ENCODE peak calls at places on chromosomes 4 and X, in ten cellular contexts. S, B, P, X, O, T, C, I, H and L are unnamed samples. For H3K4me1, the result is how much of the 10 kb centered on the place peaks cover.

GRCh38 chr4:61723492-61723891 is 523.4 kb downstream of the ADGRL3 start:
- DNase-seq in X (no peak), C (no peak), S (no peak), B (no peak), I (no peak), T (no peak), O (no peak), H (no peak), P (no peak), L (no peak)

GRCh38 chrX:91435465-91435864 is 826 bp downstream of the PABPC5 start:
- DNase-seq in I (no peak), H (no peak), S (peak), P (no peak), X (no peak), O (no peak), B (peak), T (no peak), C (no peak), L (no peak)

GRCh38 chr4:140928880-140929279 is 172.7 kb upstream of the TBC1D9 start:
- DNase-seq in P (no peak), C (no peak), B (peak), O (no peak), T (no peak), S (no peak), X (no peak), I (no peak), H (no peak), L (no peak)

GRCh38 chr4:15725608-15726007 is 22.7 kb downstream of the BST1 start:
- DNase-seq in P (no peak), T (no peak), X (no peak), S (no peak), I (no peak), H (no peak), B (no peak), C (no peak), O (no peak), L (no peak)

GRCh38 chr4:144645102-144645469 is 870 bp upstream of the HHIP start:
- DNase-seq in S (peak), B (peak), H (no peak), P (peak), T (peak), C (no peak), O (no peak), I (no peak), X (no peak), L (no peak)

GRCh38 chr4:109816082-109816442 is 500 bp downstream of the GAR1 start:
- DNase-seq in C (no peak), T (no peak), O (no peak), P (no peak), I (peak), H (no peak), X (peak), S (peak), B (no peak), L (peak)

GRCh38 chr4:181674315-181674714 is 568.9 kb upstream of the TENM3 start:
- DNase-seq in X (no peak), O (no peak), T (no peak), B (peak), S (no peak), H (no peak), I (no peak), C (no peak), P (no peak), L (no peak)

GRCh38 chr4:138312536-138312911 is 70.4 kb upstream of the SLC7A11 start:
- DNase-seq in H (no peak), P (no peak), C (no peak), S (no peak), X (no peak), B (no peak), I (no peak), O (no peak), T (no peak), L (no peak)

GRCh38 chrX:95218964-95219363 is 1465.7 kb upstream of the DIAPH2 start:
- DNase-seq in H (no peak), S (no peak), X (no peak), C (no peak), O (no peak), P (no peak), I (no peak), T (no peak), B (no peak), L (no peak)

GRCh38 chr4:3655485-3656429 is 110.4 kb upstream of the ADRA2C start:
- DNase-seq in S (no peak), X (peak), O (no peak), P (no peak), B (no peak), C (no peak), H (no peak), T (no peak), I (no peak), L (no peak)

GRCh38 chrX:151726751-151727150 is 7.8 kb upstream of the CNGA2 start:
- DNase-seq in B (no peak), I (no peak), O (no peak), S (peak), X (no peak), P (no peak), T (no peak), C (no peak), H (no peak), L (no peak)

GRCh38 chr4:38951598-38951997 is 80.6 kb downstream of the TMEM156 start:
- DNase-seq in B (no peak), H (no peak), O (no peak), T (no peak), C (no peak), X (no peak), P (no peak), S (no peak), I (no peak), L (no peak)

GRCh38 chr4:41154001-41154813 is 60.1 kb downstream of the APBB2 start:
- DNase-seq in B (no peak), C (no peak), S (no peak), I (no peak), T (no peak), X (no peak), O (no peak), P (no peak), H (no peak), L (no peak)

GRCh38 chr4:19748911-19749473 is 502.7 kb upstream of the SLIT2 start:
- DNase-seq in B (peak), C (peak), X (no peak), H (no peak), O (no peak), P (no peak), S (no peak), I (no peak), T (no peak), L (no peak)

GRCh38 chr4:101345596-101346311 is 1.6 kb downstream of the PPP3CA start:
- DNase-seq in O (no peak), S (peak), P (peak), I (peak), T (peak), X (peak), H (peak), C (peak), B (peak), L (peak)

GRCh38 chr4:100299019-100299418 is 108.8 kb upstream of the DDIT4L start:
- DNase-seq in S (no peak), T (no peak), P (no peak), C (peak), I (no peak), B (peak), H (peak), X (no peak), O (no peak), L (no peak)

GRCh38 chrX:148865237-148865636 is 364.8 kb downstream of the AFF2 start:
- DNase-seq in O (no peak), T (no peak), S (no peak), B (no peak), X (no peak), H (no peak), I (no peak), C (no peak), P (no peak), L (no peak)

GRCh38 chr4:1290165-1290977 is 680 bp downstream of the MAEA start:
- DNase-seq in S (no peak), C (no peak), B (no peak), I (no peak), X (peak), O (no peak), P (no peak), H (peak), T (peak), L (no peak)

GRCh38 chrX:72495041-72495440 is 77.6 kb downstream of the HDAC8 start:
- DNase-seq in S (no peak), I (no peak), O (no peak), P (no peak), X (no peak), B (no peak), C (no peak), H (no peak), T (no peak), L (no peak)

GRCh38 chr4:138815811-138816210 is 199.8 kb upstream of the NOCT start:
- DNase-seq in S (no peak), C (no peak), T (no peak), B (no peak), O (no peak), X (no peak), I (no peak), P (no peak), H (no peak), L (no peak)

GRCh38 chrX:44731160-44731559 is 112.7 kb upstream of the DUSP21 start:
- DNase-seq in O (no peak), I (no peak), C (no peak), X (no peak), B (peak), P (no peak), S (no peak), T (no peak), H (no peak), L (no peak)

GRCh38 chr4:153794001-153794400 is 5.1 kb upstream of the SFRP2 start:
- DNase-seq in X (no peak), O (no peak), H (no peak), P (no peak), T (no peak), S (no peak), C (no peak), B (no peak), I (no peak), L (no peak)

GRCh38 chrX:65679071-65679540 is 11.7 kb downstream of the MSN start:
- DNase-seq in S (no peak), I (no peak), H (peak), B (peak), X (no peak), T (no peak), P (no peak), C (peak), O (no peak), L (no peak)

GRCh38 chr4:162675661-162676060 is 491.0 kb downstream of the NAF1 start:
- DNase-seq in S (no peak), B (no peak), P (no peak), C (no peak), O (no peak), T (no peak), I (no peak), X (no peak), H (no peak), L (no peak)

GRCh38 chr4:140158234-140159030 is 4.4 kb upstream of the MAML3 start:
- DNase-seq in T (peak), X (no peak), S (no peak), P (no peak), H (no peak), O (no peak), B (peak), C (no peak), I (no peak), L (no peak)

GRCh38 chrX:145843196-145843595 is 25.6 kb downstream of the SLITRK2 start:
- DNase-seq in X (no peak), S (no peak), B (no peak), I (no peak), P (no peak), T (peak), C (no peak), H (no peak), O (no peak), L (no peak)

GRCh38 chr4:2696423-2696822 is 59.7 kb downstream of the TNIP2 start:
- DNase-seq in P (no peak), H (no peak), C (no peak), I (no peak), T (no peak), X (no peak), S (peak), B (no peak), O (peak), L (no peak)

GRCh38 chrX:74250574-74250973 is 53.4 kb upstream of the ZCCHC13 start:
- DNase-seq in H (peak), C (peak), S (no peak), B (no peak), T (no peak), O (no peak), X (no peak), P (no peak), I (no peak), L (no peak)

GRCh38 chr4:87934157-87934704 is 41.3 kb upstream of the SPP1 start:
- DNase-seq in C (no peak), O (no peak), P (no peak), I (no peak), S (no peak), B (no peak), T (no peak), H (no peak), X (no peak), L (no peak)

GRCh38 chr4:54661156-54661555 is 3.4 kb downstream of the KIT start:
- DNase-seq in P (no peak), T (no peak), S (no peak), C (no peak), X (no peak), H (no peak), I (no peak), B (peak), O (no peak), L (no peak)
- H3K4me3 ChIP-seq in P (no peak), T (no peak), S (no peak), C (no peak), X (no peak), H (no peak), I (no peak), B (no peak), O (no peak), L (no peak)

DNA sequence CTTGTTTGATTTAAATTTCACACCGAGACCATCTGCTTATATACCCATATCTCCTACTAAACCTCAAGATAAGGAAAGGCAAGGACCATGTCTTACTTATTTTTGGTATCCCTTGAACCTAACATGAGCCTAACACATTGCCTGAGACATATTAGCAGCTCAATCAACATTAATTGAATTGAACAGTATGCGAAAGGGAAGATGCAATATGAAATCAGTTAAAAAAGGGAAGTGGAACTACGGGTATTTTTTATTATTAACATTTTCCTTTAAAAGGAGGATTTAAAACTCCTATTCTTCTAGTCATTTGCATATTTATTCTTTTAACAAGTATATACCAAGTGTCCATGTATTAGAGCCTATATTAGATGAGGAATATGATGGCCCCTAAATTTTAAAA is 197.0 kb downstream of the CAMK2D start:
- DNase-seq in X (no peak), H (no peak), T (no peak), B (no peak), P (no peak), S (no peak), O (no peak), I (no peak), C (no peak), L (no peak)
- H3K4me1 ChIP-seq in X (under half), H (under half), T (under half), B (under half), P (under half), S (under half), O (under half), I (under half), C (under half), L (under half)

GRCh38 chr4:6038711-6039110 is 20.5 kb upstream of the C4orf50 start:
- DNase-seq in S (peak), H (no peak), B (no peak), I (no peak), P (no peak), O (no peak), T (no peak), C (no peak), X (no peak), L (no peak)
- H3K27ac ChIP-seq in S (no peak), H (no peak), B (no peak), I (no peak), P (no peak), O (no peak), T (no peak), C (no peak), X (no peak), L (no peak)

GRCh38 chr4:113080050-113080449 is 30.6 kb downstream of the ANK2 start:
- DNase-seq in X (no peak), H (peak), S (no peak), T (no peak), B (peak), O (no peak), P (no peak), I (no peak), C (no peak), L (no peak)

GRCh38 chr4:113083346-113083745 is 33.9 kb downstream of the ANK2 start:
- DNase-seq in B (no peak), T (no peak), P (no peak), O (no peak), S (no peak), C (no peak), H (no peak), X (no peak), I (no peak), L (no peak)

GRCh38 chr4:113073614-113074013 is 24.2 kb downstream of the ANK2 start:
- DNase-seq in S (no peak), I (no peak), H (no peak), T (no peak), B (no peak), O (no peak), P (no peak), C (no peak), X (no peak), L (no peak)

GRCh38 chr4:113080624-113081023 is 31.2 kb downstream of the ANK2 start:
- DNase-seq in S (no peak), I (no peak), O (no peak), T (no peak), B (no peak), H (no peak), X (no peak), C (no peak), P (no peak), L (no peak)

GRCh38 chr4:113077611-113078010 is 28.2 kb downstream of the ANK2 start:
- DNase-seq in B (no peak), S (no peak), C (no peak), I (no peak), T (no peak), P (no peak), X (no peak), O (no peak), H (no peak), L (no peak)
- H3K4me3 ChIP-seq in B (no peak), S (no peak), C (no peak), I (no peak), T (no peak), P (no peak), X (no peak), O (no peak), H (no peak), L (no peak)

GRCh38 chr4:185380320-185380719 is 15.4 kb downstream of the LRP2BP start:
- DNase-seq in I (no peak), S (no peak), X (no peak), P (no peak), B (no peak), O (no peak), C (no peak), H (no peak), T (no peak), L (no peak)
- H3K4me1 ChIP-seq in I (under half), S (under half), X (under half), P (under half), B (under half), O (under half), C (under half), H (under half), T (under half), L (under half)

GRCh38 chrX:39971760-39972159 is 126.0 kb downstream of the BCOR start:
- DNase-seq in C (no peak), H (no peak), X (no peak), S (no peak), I (no peak), B (no peak), O (no peak), P (no peak), T (no peak), L (no peak)

GRCh38 chrX:39972340-39972739 is 125.4 kb downstream of the BCOR start:
- DNase-seq in T (no peak), I (no peak), B (peak), S (no peak), X (no peak), O (no peak), C (peak), H (no peak), P (no peak), L (no peak)

GRCh38 chrX:39975094-39975865 is 122.5 kb downstream of the BCOR start:
- DNase-seq in X (no peak), I (no peak), H (no peak), O (no peak), C (no peak), S (no peak), B (no peak), P (no peak), T (peak), L (no peak)

GRCh38 chrX:39973810-39974209 is 123.9 kb downstream of the BCOR start:
- DNase-seq in T (no peak), P (no peak), X (no peak), H (no peak), B (no peak), O (no peak), S (no peak), I (no peak), C (no peak), L (no peak)

GRCh38 chrX:39974228-39974627 is 123.5 kb downstream of the BCOR start:
- DNase-seq in I (no peak), O (no peak), C (no peak), P (no peak), B (no peak), X (no peak), T (no peak), H (no peak), S (no peak), L (no peak)
- H3K27ac ChIP-seq in I (no peak), O (no peak), C (no peak), P (no peak), B (no peak), X (no peak), T (no peak), H (no peak), S (no peak), L (no peak)

GRCh38 chrX:41122664-41123257 is 37.5 kb downstream of the USP9X start:
- DNase-seq in P (no peak), B (no peak), T (no peak), H (no peak), X (no peak), O (no peak), C (no peak), I (no peak), S (no peak), L (no peak)

GRCh38 chrX:41119803-41120202 is 34.6 kb downstream of the USP9X start:
- DNase-seq in X (no peak), H (no peak), O (no peak), T (no peak), P (no peak), B (no peak), I (no peak), C (no peak), S (no peak), L (peak)

GRCh38 chrX:41118156-41118555 is 32.9 kb downstream of the USP9X start:
- DNase-seq in B (no peak), C (no peak), T (no peak), X (no peak), I (peak), S (no peak), P (no peak), O (no peak), H (no peak), L (no peak)

GRCh38 chrX:41121766-41122165 is 36.5 kb downstream of the USP9X start:
- DNase-seq in B (no peak), T (no peak), S (no peak), O (no peak), H (no peak), X (no peak), C (no peak), I (no peak), P (no peak), L (no peak)

GRCh38 chrX:41116948-41117347 is 31.7 kb downstream of the USP9X start:
- DNase-seq in B (no peak), T (no peak), I (no peak), C (no peak), X (no peak), S (no peak), O (no peak), H (no peak), P (no peak), L (peak)
- H3K4me3 ChIP-seq in B (no peak), T (no peak), I (no peak), C (no peak), X (no peak), S (no peak), O (no peak), H (no peak), P (no peak), L (peak)

DNA sequence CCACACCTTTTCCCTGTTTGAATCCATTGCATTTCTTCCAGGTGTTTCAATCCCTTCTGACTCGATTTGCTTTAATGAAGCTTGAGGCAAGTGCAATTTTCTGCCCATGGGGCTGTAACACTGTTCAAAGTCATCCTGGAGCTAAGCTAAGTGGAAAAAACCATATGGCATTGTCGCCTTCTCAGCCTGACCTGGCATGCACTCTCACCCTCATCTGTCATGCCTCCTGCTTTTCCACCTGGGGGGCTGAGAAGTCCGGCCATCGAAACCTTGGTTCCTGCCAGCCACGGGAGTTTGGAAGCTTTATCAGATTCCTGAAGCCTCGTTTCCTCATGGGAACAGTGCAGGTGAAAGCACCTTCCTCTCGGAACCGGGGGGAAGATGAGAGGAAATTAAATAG is 38.2 kb downstream of the WFS1 start:
- DNase-seq in X (no peak), O (no peak), T (no peak), H (no peak), C (no peak), S (no peak), B (no peak), P (no peak), I (no peak), L (no peak)
- H3K4me1 ChIP-seq in X (under half), O (under half), T (under half), H (under half), C (under half), S (under half), B (under half), P (under half), I (under half), L (under half)

GRCh38 chr4:13548059-13548983 is 4.0 kb upstream of the NKX3-2 start:
- DNase-seq in O (no peak), H (no peak), T (no peak), B (no peak), X (no peak), C (no peak), I (no peak), S (no peak), P (no peak), L (no peak)
- H3K27ac ChIP-seq in O (no peak), H (no peak), T (no peak), B (no peak), X (no peak), C (no peak), I (no peak), S (no peak), P (no peak), L (no peak)